ENCODE peak calls at places on chromosomes 4 and X, in eight cellular contexts. One of them, this sample, is unnamed.

GRCh38 chrX:151675121-151675746 is 20.0 kb upstream of the PRRG3 start:
- DNase-seq in A549: no peak
- DNase-seq in fibroblast of lung: no peak
- DNase-seq in endodermal cell: no peak
- DNase-seq in CD4-positive, alpha-beta T cell: no peak
- DNase-seq in osteocyte: no peak
- DNase-seq in HL-60: no peak
- DNase-seq in SK-N-SH: no peak
- DNase-seq in this sample: no peak

GRCh38 chr4:955161-955921 is 18.0 kb downstream of the DGKQ start:
- DNase-seq in A549: no peak
- DNase-seq in fibroblast of lung: no peak
- DNase-seq in endodermal cell: no peak
- DNase-seq in CD4-positive, alpha-beta T cell: no peak
- DNase-seq in osteocyte: no peak
- DNase-seq in HL-60: no peak
- DNase-seq in SK-N-SH: peak; percentile 15
- DNase-seq in this sample: no peak

GRCh38 chr4:109441858-109442480 is 8.4 kb downstream of the SEC24B start:
- DNase-seq in A549: no peak
- DNase-seq in fibroblast of lung: no peak
- DNase-seq in endodermal cell: no peak
- DNase-seq in CD4-positive, alpha-beta T cell: no peak
- DNase-seq in osteocyte: no peak
- DNase-seq in HL-60: no peak
- DNase-seq in SK-N-SH: no peak
- DNase-seq in this sample: no peak

GRCh38 chr4:158817562-158818370 is 48.9 kb downstream of the FNIP2 start:
- DNase-seq in A549: no peak
- DNase-seq in fibroblast of lung: no peak
- DNase-seq in endodermal cell: no peak
- DNase-seq in CD4-positive, alpha-beta T cell: no peak
- DNase-seq in osteocyte: no peak
- DNase-seq in HL-60: peak; percentile 71
- DNase-seq in SK-N-SH: no peak
- DNase-seq in this sample: peak; percentile 19

GRCh38 chr4:48939785-48940184 is 33.2 kb upstream of the OCIAD2 start:
- DNase-seq in A549: peak; percentile 45
- DNase-seq in fibroblast of lung: peak; percentile 52
- DNase-seq in endodermal cell: no peak
- DNase-seq in CD4-positive, alpha-beta T cell: no peak
- DNase-seq in osteocyte: no peak
- DNase-seq in HL-60: no peak
- DNase-seq in SK-N-SH: no peak
- DNase-seq in this sample: no peak

GRCh38 chr4:95548738-95549245 is at the start of gene UNC5C:
- DNase-seq in A549: peak; percentile 37
- DNase-seq in fibroblast of lung: peak; percentile 85
- DNase-seq in endodermal cell: peak; percentile 88
- DNase-seq in CD4-positive, alpha-beta T cell: no peak
- DNase-seq in osteocyte: no peak
- DNase-seq in HL-60: no peak
- DNase-seq in SK-N-SH: peak; percentile 82
- DNase-seq in this sample: no peak

GRCh38 chr4:40466789-40467188 is 131.7 kb downstream of the CHRNA9 start:
- DNase-seq in A549: no peak
- DNase-seq in fibroblast of lung: no peak
- DNase-seq in endodermal cell: no peak
- DNase-seq in CD4-positive, alpha-beta T cell: no peak
- DNase-seq in osteocyte: no peak
- DNase-seq in HL-60: no peak
- DNase-seq in SK-N-SH: no peak
- DNase-seq in this sample: no peak

GRCh38 chr4:117135634-117136354 is 50.4 kb upstream of the TRAM1L1 start:
- DNase-seq in A549: no peak
- DNase-seq in fibroblast of lung: no peak
- DNase-seq in endodermal cell: no peak
- DNase-seq in CD4-positive, alpha-beta T cell: no peak
- DNase-seq in osteocyte: no peak
- DNase-seq in HL-60: no peak
- DNase-seq in SK-N-SH: no peak
- DNase-seq in this sample: no peak

GRCh38 chr4:177410566-177410965 is 31.7 kb downstream of the AGA start:
- DNase-seq in A549: no peak
- DNase-seq in fibroblast of lung: no peak
- DNase-seq in endodermal cell: no peak
- DNase-seq in CD4-positive, alpha-beta T cell: no peak
- DNase-seq in osteocyte: no peak
- DNase-seq in HL-60: no peak
- DNase-seq in SK-N-SH: no peak
- DNase-seq in this sample: no peak

GRCh38 chr4:53477666-53478065 is 100.2 kb downstream of the FIP1L1 start:
- DNase-seq in A549: no peak
- DNase-seq in fibroblast of lung: no peak
- DNase-seq in endodermal cell: no peak
- DNase-seq in CD4-positive, alpha-beta T cell: no peak
- DNase-seq in osteocyte: no peak
- DNase-seq in HL-60: no peak
- DNase-seq in SK-N-SH: no peak
- DNase-seq in this sample: no peak

GRCh38 chr4:84220990-84221389 is 278.1 kb downstream of the NKX6-1 start:
- DNase-seq in A549: no peak
- DNase-seq in fibroblast of lung: no peak
- DNase-seq in endodermal cell: no peak
- DNase-seq in CD4-positive, alpha-beta T cell: no peak
- DNase-seq in osteocyte: no peak
- DNase-seq in HL-60: no peak
- DNase-seq in SK-N-SH: no peak
- DNase-seq in this sample: no peak

GRCh38 chrX:31036895-31037294 is 34.9 kb downstream of the FTHL17 start:
- DNase-seq in A549: peak; percentile 31
- DNase-seq in fibroblast of lung: peak; percentile 47
- DNase-seq in endodermal cell: peak; percentile 77
- DNase-seq in CD4-positive, alpha-beta T cell: no peak
- DNase-seq in osteocyte: no peak
- DNase-seq in HL-60: peak; percentile 0
- DNase-seq in SK-N-SH: peak; percentile 34
- DNase-seq in this sample: no peak

GRCh38 chrX:97397371-97397770 is 513.7 kb downstream of the RPA4 start:
- DNase-seq in A549: no peak
- DNase-seq in fibroblast of lung: peak; percentile 47
- DNase-seq in endodermal cell: no peak
- DNase-seq in CD4-positive, alpha-beta T cell: no peak
- DNase-seq in osteocyte: no peak
- DNase-seq in HL-60: no peak
- DNase-seq in SK-N-SH: no peak
- DNase-seq in this sample: no peak

DNA sequence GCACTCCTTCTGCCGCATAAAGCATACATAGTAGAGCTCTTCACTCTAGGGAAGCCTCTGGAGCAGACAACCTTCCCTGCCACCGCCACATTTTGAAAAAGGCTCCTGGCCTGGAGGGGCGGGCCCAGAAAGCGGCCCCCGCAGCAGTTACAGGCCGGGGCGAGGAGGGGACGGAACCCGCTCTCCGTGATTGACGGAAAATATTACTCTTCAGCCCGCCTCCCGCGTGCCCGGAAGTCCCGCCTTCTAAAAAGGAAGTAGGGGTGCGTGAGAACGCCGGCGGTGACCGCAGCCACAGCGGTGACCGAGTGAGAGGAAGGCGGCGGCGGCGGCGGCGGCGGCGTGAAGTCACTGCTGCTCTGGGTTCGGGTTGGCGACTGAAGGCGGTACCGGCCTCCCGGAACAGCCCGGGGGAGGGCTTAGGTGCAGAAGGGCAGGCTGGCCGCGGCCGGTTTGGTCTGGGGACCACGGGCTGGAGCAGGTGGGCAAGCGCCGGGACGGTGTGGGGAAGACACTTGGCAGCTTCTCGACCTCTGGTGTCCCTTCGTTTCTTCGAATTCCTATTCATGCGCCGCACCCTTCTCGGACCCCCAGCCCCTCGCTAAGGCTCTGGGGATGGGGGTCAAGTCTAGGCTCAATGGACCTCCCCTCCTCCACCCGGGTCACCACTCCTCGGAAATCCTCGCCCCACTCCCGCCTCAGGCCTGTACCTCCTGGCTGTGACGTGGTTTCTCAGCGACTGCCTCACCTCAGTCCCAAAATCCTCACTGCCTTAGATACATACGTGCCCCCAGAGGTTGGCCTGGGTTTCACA is at the start of gene HCCS:
- DNase-seq in A549: peak; percentile 83
- DNase-seq in fibroblast of lung: peak; percentile 75
- DNase-seq in endodermal cell: peak; percentile 90
- DNase-seq in CD4-positive, alpha-beta T cell: peak; percentile 75
- DNase-seq in osteocyte: peak; percentile 93
- DNase-seq in HL-60: peak; percentile 50
- DNase-seq in SK-N-SH: peak; percentile 91
- DNase-seq in this sample: peak; percentile 77
- TF ChIP-seq CTCF in A549: no peak
- TF ChIP-seq CTCF in fibroblast of lung: no peak
- TF ChIP-seq CTCF in endodermal cell: no peak
- TF ChIP-seq CTCF in CD4-positive, alpha-beta T cell: no peak
- TF ChIP-seq CTCF in osteocyte: no peak
- TF ChIP-seq CTCF in HL-60: no peak
- TF ChIP-seq CTCF in SK-N-SH: peak; percentile 30
- TF ChIP-seq CTCF in this sample: no peak

DNA sequence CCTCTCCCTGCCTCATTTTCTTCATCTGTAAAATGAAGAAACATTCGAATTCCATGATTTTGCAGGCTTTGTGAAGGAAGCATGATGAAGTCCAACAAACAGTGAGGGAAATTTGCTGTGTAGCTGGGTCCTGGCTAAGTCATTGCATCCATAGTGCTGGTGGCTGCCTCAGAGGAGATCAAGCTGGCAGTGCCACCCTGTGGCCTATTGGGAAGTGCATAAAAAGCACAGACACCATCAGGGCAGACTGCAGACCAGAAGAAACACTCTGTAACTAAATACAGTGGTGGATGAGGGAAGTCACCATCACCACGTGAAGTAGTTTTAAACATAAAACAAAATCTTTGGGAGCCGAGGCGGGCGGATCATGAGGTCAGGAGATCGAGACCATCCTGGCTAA is 40.7 kb upstream of the DDX3X start:
- DNase-seq in A549: peak; percentile 53
- DNase-seq in fibroblast of lung: no peak
- DNase-seq in endodermal cell: peak; percentile 82
- DNase-seq in CD4-positive, alpha-beta T cell: no peak
- DNase-seq in osteocyte: no peak
- DNase-seq in HL-60: no peak
- DNase-seq in SK-N-SH: no peak
- DNase-seq in this sample: no peak
- TF ChIP-seq CTCF in A549: peak; percentile 15
- TF ChIP-seq CTCF in fibroblast of lung: no peak
- TF ChIP-seq CTCF in endodermal cell: peak; percentile 70
- TF ChIP-seq CTCF in CD4-positive, alpha-beta T cell: no peak
- TF ChIP-seq CTCF in osteocyte: peak; percentile 15
- TF ChIP-seq CTCF in HL-60: no peak
- TF ChIP-seq CTCF in SK-N-SH: peak; percentile 40
- TF ChIP-seq CTCF in this sample: no peak

DNA sequence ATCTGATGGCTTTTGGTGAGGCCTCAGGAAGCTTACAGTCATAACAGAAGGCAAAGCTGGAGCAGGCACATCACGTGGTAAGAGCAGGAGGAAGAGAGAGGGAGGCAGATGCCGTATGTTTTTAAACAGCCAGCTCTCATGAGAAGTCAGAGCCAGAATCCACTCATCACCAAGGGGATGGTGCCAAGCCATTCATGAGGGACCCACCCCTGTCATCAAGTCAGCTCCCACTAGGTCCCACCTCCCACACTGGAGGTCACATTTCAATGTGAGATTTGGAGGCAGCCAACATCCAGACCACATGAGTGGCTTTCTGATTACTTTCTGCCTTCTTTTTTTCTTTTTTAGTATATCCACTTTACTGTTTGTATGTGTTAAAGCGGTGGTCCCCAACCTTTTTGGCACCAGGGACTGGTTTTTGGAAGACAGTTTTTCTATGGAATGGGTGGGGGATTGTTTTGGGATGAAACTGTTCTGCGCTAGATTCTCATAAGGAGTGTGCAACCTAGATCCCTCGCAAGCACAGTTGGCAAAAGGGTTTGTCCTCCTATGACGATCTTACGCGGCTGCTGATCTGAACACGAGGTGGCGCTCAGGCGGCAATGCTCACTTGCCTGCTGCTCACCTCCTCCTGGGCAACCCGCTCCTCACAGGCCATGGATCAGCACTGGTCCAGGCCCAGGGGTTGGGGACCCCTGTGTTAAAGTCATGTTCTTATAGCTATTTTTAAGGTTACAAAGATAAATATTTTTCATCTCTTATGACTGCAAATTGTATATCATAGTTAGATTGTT is 61.7 kb downstream of the SLIT2 start:
- DNase-seq in A549: peak; percentile 29
- DNase-seq in fibroblast of lung: no peak
- DNase-seq in endodermal cell: peak; percentile 91
- DNase-seq in CD4-positive, alpha-beta T cell: no peak
- DNase-seq in osteocyte: no peak
- DNase-seq in HL-60: no peak
- DNase-seq in SK-N-SH: no peak
- DNase-seq in this sample: no peak
- TF ChIP-seq CTCF in A549: no peak
- TF ChIP-seq CTCF in fibroblast of lung: no peak
- TF ChIP-seq CTCF in endodermal cell: peak; percentile 87
- TF ChIP-seq CTCF in CD4-positive, alpha-beta T cell: no peak
- TF ChIP-seq CTCF in osteocyte: no peak
- TF ChIP-seq CTCF in HL-60: peak; percentile 46
- TF ChIP-seq CTCF in SK-N-SH: no peak
- TF ChIP-seq CTCF in this sample: no peak

DNA sequence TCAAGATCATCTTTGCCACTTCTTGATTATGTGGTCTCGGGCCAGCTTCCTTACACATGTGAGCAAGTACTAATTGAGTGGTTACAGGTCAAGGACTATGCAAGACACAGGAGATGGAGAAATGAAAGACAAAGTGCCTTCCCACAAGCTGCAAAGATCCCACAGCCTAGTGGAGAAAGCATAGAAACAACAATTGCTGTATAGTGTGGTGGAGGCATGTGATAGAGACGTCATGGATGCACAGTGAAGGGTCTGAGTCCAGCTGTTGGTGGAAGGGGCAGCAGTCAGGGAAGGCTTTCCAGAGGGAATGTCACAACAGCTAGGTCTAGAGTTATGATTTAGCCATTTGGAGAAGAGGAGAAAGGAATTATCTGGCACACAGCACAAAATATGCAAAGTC is 210.6 kb downstream of the KDR start:
- DNase-seq in A549: no peak
- DNase-seq in fibroblast of lung: no peak
- DNase-seq in endodermal cell: no peak
- DNase-seq in CD4-positive, alpha-beta T cell: no peak
- DNase-seq in osteocyte: no peak
- DNase-seq in HL-60: no peak
- DNase-seq in SK-N-SH: no peak
- DNase-seq in this sample: no peak
- TF ChIP-seq CTCF in A549: no peak
- TF ChIP-seq CTCF in fibroblast of lung: no peak
- TF ChIP-seq CTCF in endodermal cell: no peak
- TF ChIP-seq CTCF in CD4-positive, alpha-beta T cell: no peak
- TF ChIP-seq CTCF in osteocyte: no peak
- TF ChIP-seq CTCF in HL-60: no peak
- TF ChIP-seq CTCF in SK-N-SH: no peak
- TF ChIP-seq CTCF in this sample: no peak